ENCODE peak calls at places on chromosome 19, in eight cellular contexts. Q is AG04449; R is neural crest cell; F is PC-3; U is esophagus squamous epithelium; M is GM20000; A is CD8-positive, alpha-beta T cell; W is HepG2. K is an unnamed sample.

GRCh38 chr19:45632468-45633196 is 6.6 kb downstream of the EML2 start:
- DNase-seq in F (peak), A (no peak), M (no peak), U (no peak), R (peak), Q (peak), W (no peak), K (peak)

GRCh38 chr19:45492627-45493470 is 4.0 kb downstream of the RTN2 start:
- DNase-seq in A (no peak), Q (no peak), R (peak), W (peak), U (no peak), M (peak), F (peak), K (peak)

GRCh38 chr19:54262470-54262869 is 5.4 kb upstream of the LILRB5 start:
- DNase-seq in U (no peak), R (no peak), A (no peak), M (no peak), F (no peak), W (no peak), Q (no peak), K (no peak)

GRCh38 chr19:51102991-51103390 is 5.2 kb downstream of the CTU1 start:
- DNase-seq in W (no peak), Q (no peak), F (peak), A (no peak), U (no peak), R (no peak), M (no peak), K (no peak)

GRCh38 chr19:45976180-45976579 is 2.5 kb upstream of the NOVA2 start:
- DNase-seq in R (no peak), W (no peak), Q (no peak), F (no peak), U (no peak), A (no peak), M (no peak), K (no peak)

GRCh38 chr19:12163841-12164240 is 945 bp downstream of the ZNF136 start:
- DNase-seq in A (no peak), W (no peak), M (peak), Q (no peak), F (peak), R (no peak), U (no peak), K (no peak)

GRCh38 chr19:44879309-44880065 is 11.6 kb upstream of the TOMM40 start:
- DNase-seq in W (no peak), F (no peak), M (no peak), U (no peak), R (no peak), Q (no peak), A (no peak), K (no peak)

GRCh38 chr19:54481326-54481930 is 8.3 kb upstream of the CDC42EP5 start:
- DNase-seq in F (peak), M (peak), Q (no peak), W (peak), U (no peak), A (no peak), R (peak), K (peak)

GRCh38 chr19:49850487-49851342 is at the start of gene PTOV1:
- DNase-seq in U (peak), M (peak), A (peak), Q (no peak), W (peak), R (peak), F (peak), K (peak)

GRCh38 chr19:46296722-46297431 is at the start of gene HIF3A:
- DNase-seq in W (no peak), F (no peak), R (peak), Q (no peak), M (no peak), U (no peak), A (no peak), K (peak)

GRCh38 chr19:12779162-12779993 is 4.0 kb upstream of the HOOK2 start:
- DNase-seq in Q (no peak), U (no peak), A (no peak), R (peak), W (peak), F (peak), M (no peak), K (no peak)

GRCh38 chr19:36113895-36114762 is 546 bp downstream of the POLR2I start:
- DNase-seq in W (no peak), F (peak), M (peak), A (no peak), U (no peak), R (no peak), Q (no peak), K (no peak)

GRCh38 chr19:12611361-12611699 is 610 bp downstream of the ZNF791 start:
- DNase-seq in R (peak), F (peak), Q (no peak), M (peak), U (peak), A (no peak), W (peak), K (peak)

GRCh38 chr19:46271488-46272197 is 25.2 kb upstream of the HIF3A start:
- DNase-seq in Q (peak), M (no peak), W (no peak), F (peak), R (no peak), A (no peak), U (no peak), K (no peak)

GRCh38 chr19:23799321-23799720 is 40.6 kb upstream of the ZNF681 start:
- DNase-seq in A (no peak), U (no peak), Q (no peak), R (no peak), F (no peak), M (no peak), W (no peak), K (no peak)

GRCh38 chr19:3857449-3858003 is 11.3 kb downstream of the ZFR2 start:
- DNase-seq in U (no peak), W (no peak), A (no peak), R (no peak), F (no peak), Q (no peak), M (peak), K (no peak)

GRCh38 chr19:8965887-8966286 is 44.3 kb downstream of the MUC16 start:
- DNase-seq in W (no peak), U (no peak), Q (no peak), M (no peak), R (no peak), F (no peak), A (no peak), K (no peak)

GRCh38 chr19:37304190-37304883 is 66.6 kb upstream of the ZNF527 start:
- DNase-seq in U (no peak), R (peak), Q (no peak), M (no peak), A (no peak), W (no peak), F (no peak), K (no peak)

GRCh38 chr19:33280351-33280921 is 21.9 kb downstream of the CEBPA start:
- DNase-seq in U (no peak), F (no peak), Q (no peak), R (no peak), W (no peak), A (no peak), M (peak), K (no peak)

GRCh38 chr19:49441210-49441959 is at the start of gene SLC17A7:
- DNase-seq in F (peak), Q (no peak), W (no peak), A (no peak), R (no peak), U (no peak), M (peak), K (no peak)

GRCh38 chr19:34236035-34236793 is 18.1 kb upstream of the GARRE1 start:
- DNase-seq in R (no peak), A (no peak), Q (no peak), W (no peak), M (no peak), F (no peak), U (no peak), K (no peak)

GRCh38 chr19:38542040-38542439 is 75.7 kb downstream of the MAP4K1 start:
- DNase-seq in Q (no peak), A (no peak), M (no peak), W (no peak), R (no peak), F (no peak), U (no peak), K (no peak)

DNA sequence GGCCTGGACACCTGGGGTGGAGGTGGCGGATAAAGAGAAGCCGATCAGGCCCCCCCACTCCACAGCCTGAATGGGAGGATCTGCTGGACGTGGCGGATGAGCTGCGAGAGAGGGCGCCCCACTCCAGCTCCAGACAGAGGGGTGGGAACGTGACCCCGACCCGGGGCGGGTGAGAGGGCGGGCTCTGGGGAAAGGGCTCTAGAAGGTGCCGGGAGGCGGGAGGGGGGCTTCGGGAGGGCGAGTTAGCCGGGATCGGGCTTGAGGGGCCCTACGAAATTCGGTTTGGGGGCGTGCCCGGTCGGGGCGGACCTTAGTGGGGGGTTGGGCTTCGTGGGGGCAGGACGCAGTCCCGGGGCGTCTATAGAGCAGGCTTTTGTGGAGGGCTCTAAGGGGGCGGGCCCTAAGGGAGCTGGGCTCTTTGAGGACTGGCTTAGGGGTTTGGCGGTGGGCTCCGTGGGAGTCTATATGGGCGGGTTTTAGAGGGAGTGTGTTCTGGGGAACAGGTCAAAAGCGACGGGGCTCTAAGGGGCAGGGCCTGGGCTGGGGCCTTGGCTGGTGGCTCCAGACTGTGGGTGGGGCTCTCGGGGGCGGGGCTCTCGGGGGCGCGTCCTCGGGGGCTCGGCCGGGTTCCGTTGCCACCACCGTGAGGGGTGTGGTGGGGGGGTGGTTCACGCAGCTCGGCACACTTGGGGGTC is 4.1 kb upstream of the NANOS3 start:
- DNase-seq in W (no peak), U (no peak), A (no peak), M (peak), Q (no peak), F (no peak), R (peak), K (no peak)
- TF ChIP-seq CTCF in W (peak), U (no peak), A (peak), M (peak), Q (no peak), F (no peak), R (no peak), K (no peak)

GRCh38 chr19:10920781-10921180 is 7.7 kb downstream of the YIPF2 start:
- DNase-seq in F (no peak), A (no peak), Q (no peak), W (no peak), R (no peak), M (no peak), U (no peak), K (no peak)
- TF ChIP-seq CTCF in F (no peak), A (no peak), Q (no peak), W (no peak), R (no peak), M (no peak), U (no peak), K (no peak)

DNA sequence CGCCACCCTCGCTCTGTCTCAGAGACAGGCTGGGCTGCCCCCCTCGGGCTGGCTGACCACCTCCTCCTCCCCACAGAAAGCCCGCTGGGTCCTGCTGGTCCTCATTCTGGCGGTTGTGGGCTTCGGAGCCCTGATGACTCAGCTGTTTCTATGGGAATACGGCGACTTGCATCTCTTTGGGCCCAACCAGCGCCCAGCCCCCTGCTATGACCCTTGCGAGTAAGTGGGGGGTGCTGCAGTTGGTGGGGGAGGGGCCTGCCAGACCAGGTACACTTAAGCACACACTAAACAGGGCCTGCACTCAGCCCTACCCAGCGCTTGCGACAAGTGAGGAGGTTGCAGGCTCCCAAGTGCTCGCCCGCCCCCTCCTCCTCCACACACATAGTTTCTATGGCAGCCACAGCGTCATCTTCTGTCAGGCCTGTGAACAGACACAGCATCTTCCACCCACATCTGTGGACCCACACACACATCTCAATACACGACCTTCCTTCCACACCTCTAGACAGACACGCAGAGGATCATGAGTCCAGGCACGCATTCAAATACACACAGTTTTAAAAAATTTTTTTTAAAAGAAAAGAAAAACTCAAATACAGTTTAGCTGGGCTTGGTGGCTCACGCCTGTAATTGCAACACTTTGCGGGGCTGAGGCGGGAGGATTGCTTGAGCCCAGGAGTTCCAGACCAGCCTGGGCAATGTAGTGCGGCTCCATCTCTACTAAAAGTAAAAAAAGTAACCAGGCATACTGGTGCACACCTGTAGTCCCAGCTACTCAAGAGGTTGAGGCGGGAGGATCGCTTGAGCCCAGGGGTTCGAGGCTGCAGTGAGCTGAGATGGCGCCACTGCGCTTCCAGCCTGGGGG is 18.4 kb downstream of the PLD3 start:
- DNase-seq in A (no peak), R (peak), W (no peak), M (no peak), Q (no peak), U (no peak), F (no peak), K (peak)
- TF ChIP-seq CTCF in A (no peak), R (peak), W (no peak), M (no peak), Q (no peak), U (no peak), F (no peak), K (no peak)

GRCh38 chr19:7460562-7460966 is 28.3 kb downstream of the PEX11G start:
- DNase-seq in F (no peak), W (no peak), U (no peak), M (no peak), A (no peak), R (no peak), Q (no peak), K (no peak)

GRCh38 chr19:7463575-7463974 is 25.3 kb downstream of the PEX11G start:
- DNase-seq in M (no peak), U (no peak), F (no peak), A (no peak), W (no peak), R (no peak), Q (no peak), K (no peak)

GRCh38 chr19:7459773-7460172 is 29.1 kb downstream of the PEX11G start:
- DNase-seq in U (no peak), Q (no peak), R (no peak), F (no peak), W (no peak), A (no peak), M (no peak), K (no peak)

GRCh38 chr19:7458675-7459074 is 30.2 kb downstream of the PEX11G start:
- DNase-seq in U (no peak), R (no peak), F (no peak), Q (no peak), W (no peak), A (no peak), M (no peak), K (no peak)

GRCh38 chr19:7461841-7462629 is 26.8 kb downstream of the PEX11G start:
- DNase-seq in W (no peak), U (no peak), A (no peak), R (no peak), M (no peak), F (no peak), Q (no peak), K (no peak)
- TF ChIP-seq CTCF in W (peak), U (no peak), A (no peak), R (no peak), M (no peak), F (peak), Q (no peak), K (no peak)

GRCh38 chr19:42252365-42253244 is 2.3 kb downstream of the ERF start:
- DNase-seq in M (no peak), F (no peak), R (peak), U (no peak), Q (no peak), W (no peak), A (no peak), K (no peak)

GRCh38 chr19:42254850-42255765 is at the start of gene ERF:
- DNase-seq in F (peak), R (peak), U (peak), M (peak), W (peak), A (peak), Q (no peak), K (peak)

GRCh38 chr19:42255766-42256750 is 1.1 kb upstream of the ERF start:
- DNase-seq in F (peak), Q (no peak), M (no peak), U (no peak), W (no peak), A (no peak), R (peak), K (no peak)

GRCh38 chr19:42253245-42254082 is 1.5 kb downstream of the ERF start:
- DNase-seq in R (peak), W (peak), M (peak), A (no peak), U (no peak), F (peak), Q (no peak), K (peak)

GRCh38 chr19:42254083-42254849 is 662 bp downstream of the ERF start:
- DNase-seq in R (peak), W (peak), A (peak), F (peak), Q (no peak), U (no peak), M (peak), K (no peak)
- TF ChIP-seq CTCF in R (no peak), W (peak), A (no peak), F (no peak), Q (no peak), U (no peak), M (no peak), K (no peak)

DNA sequence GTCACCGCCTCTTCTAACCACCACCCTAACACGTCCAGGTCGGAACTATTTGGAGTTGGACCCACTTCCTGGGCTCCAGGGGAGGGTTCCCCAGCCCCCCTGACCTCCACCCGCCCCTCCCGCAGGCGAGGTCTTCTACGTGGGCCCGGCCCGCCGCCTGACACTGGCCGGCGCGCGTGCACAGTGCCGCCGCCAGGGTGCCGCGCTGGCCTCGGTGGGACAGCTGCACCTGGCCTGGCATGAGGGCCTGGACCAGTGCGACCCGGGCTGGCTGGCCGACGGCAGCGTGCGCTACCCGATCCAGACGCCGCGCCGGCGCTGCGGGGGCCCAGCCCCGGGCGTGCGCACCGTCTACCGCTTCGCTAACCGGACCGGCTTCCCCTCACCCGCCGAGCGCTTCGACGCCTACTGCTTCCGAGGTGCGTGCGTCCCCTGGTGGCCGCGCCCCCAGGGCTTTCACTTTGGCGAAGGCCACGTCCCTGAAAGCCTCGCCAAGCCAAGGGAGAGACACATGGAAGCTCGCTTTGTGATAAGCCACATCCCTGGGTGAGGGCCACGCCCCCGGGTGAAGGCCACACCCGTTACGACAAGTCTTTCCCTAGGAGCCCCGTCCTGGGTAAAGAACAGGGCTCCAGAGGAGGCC is 13.2 kb downstream of the NCAN start:
- DNase-seq in F (peak), Q (no peak), M (peak), R (peak), W (peak), U (no peak), A (peak), K (peak)
- TF ChIP-seq CTCF in F (peak), Q (peak), M (peak), R (peak), W (peak), U (peak), A (peak), K (peak)

GRCh38 chr19:896999-897398 is 3.7 kb downstream of the RNU6-9 start:
- DNase-seq in F (no peak), M (no peak), Q (no peak), U (no peak), W (no peak), R (no peak), A (no peak), K (no peak)

GRCh38 chr19:896434-896833 is 3.1 kb downstream of the RNU6-9 start:
- DNase-seq in W (no peak), F (no peak), U (no peak), R (no peak), Q (no peak), A (no peak), M (no peak), K (no peak)

GRCh38 chr19:898663-899062 is 5.4 kb downstream of the RNU6-9 start:
- DNase-seq in M (no peak), R (no peak), W (no peak), U (no peak), A (no peak), F (no peak), Q (no peak), K (no peak)

GRCh38 chr19:899363-900301 is 6.3 kb downstream of the RNU6-9 start:
- DNase-seq in Q (no peak), M (no peak), F (no peak), A (no peak), R (no peak), U (no peak), W (no peak), K (no peak)

GRCh38 chr19:897442-898039 is 4.3 kb downstream of the RNU6-9 start:
- DNase-seq in U (no peak), W (no peak), Q (no peak), F (no peak), R (no peak), A (no peak), M (no peak), K (no peak)
- TF ChIP-seq CTCF in U (no peak), W (peak), Q (peak), F (peak), R (no peak), A (no peak), M (no peak), K (no peak)

GRCh38 chr19:16403151-16403977 is 68.4 kb downstream of the EPS15L1 start:
- DNase-seq in R (no peak), A (no peak), M (no peak), Q (no peak), W (no peak), F (no peak), U (no peak), K (no peak)

GRCh38 chr19:16405091-16405490 is 66.7 kb downstream of the EPS15L1 start:
- DNase-seq in M (no peak), R (no peak), Q (no peak), A (no peak), U (no peak), W (no peak), F (no peak), K (no peak)

GRCh38 chr19:16406356-16406755 is 65.4 kb downstream of the EPS15L1 start:
- DNase-seq in A (no peak), W (no peak), Q (no peak), R (no peak), F (no peak), M (no peak), U (no peak), K (no peak)

GRCh38 chr19:16404396-16404795 is 67.4 kb downstream of the EPS15L1 start:
- DNase-seq in R (no peak), W (no peak), Q (no peak), U (no peak), M (no peak), F (no peak), A (no peak), K (no peak)

DNA sequence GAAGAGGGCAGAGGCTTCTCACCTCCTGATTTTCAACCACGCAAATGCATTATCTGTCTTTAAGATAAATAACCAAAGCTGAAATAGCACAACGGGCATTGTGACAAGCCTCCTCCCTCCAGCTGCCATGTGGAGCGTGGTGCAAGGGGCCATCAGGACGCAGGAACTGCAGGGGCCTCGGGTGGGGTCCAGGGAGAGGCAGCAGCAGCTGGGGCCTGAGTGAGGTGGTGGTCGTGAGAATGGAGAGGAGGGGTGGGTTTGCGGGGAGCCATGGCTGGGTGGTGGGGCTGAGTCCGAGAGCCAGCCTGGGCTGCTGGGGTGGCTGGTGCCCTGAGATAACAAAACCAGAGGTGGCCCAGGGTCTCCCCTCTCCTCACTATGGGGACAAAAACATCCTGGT is 66.0 kb downstream of the EPS15L1 start:
- DNase-seq in R (no peak), M (no peak), Q (no peak), A (no peak), F (no peak), U (no peak), W (no peak), K (no peak)
- TF ChIP-seq CTCF in R (no peak), M (no peak), Q (no peak), A (no peak), F (no peak), U (no peak), W (no peak), K (no peak)